ENCODE peak calls at places on chromosomes 2 and 18, in seven cellular contexts. V is gastrocnemius medialis, W is SK-N-SH, B is lower lobe of right lung, D is cardiac muscle cell, N is ovary, E is left ventricle myocardium inferior. A is an unnamed sample.

GRCh38 chr18:79949571-79950439 is 1.6 kb downstream of the SLC66A2 start:
- DNase-seq in V (no peak), W (no peak), B (peak), D (no peak), N (peak), E (peak), A (no peak)

GRCh38 chr2:168430431-168430830 is 25.6 kb upstream of the CERS6 start:
- DNase-seq in V (no peak), W (no peak), B (no peak), D (no peak), N (no peak), E (no peak), A (no peak)

GRCh38 chr18:3511980-3512379 is 62.0 kb downstream of the TGIF1 start:
- DNase-seq in V (no peak), W (peak), B (no peak), D (no peak), N (no peak), E (no peak), A (peak)

GRCh38 chr2:36698978-36699377 is 2.5 kb downstream of the VIT start:
- DNase-seq in V (peak), W (no peak), B (no peak), D (no peak), N (no peak), E (no peak), A (peak)

GRCh38 chr2:173181982-173182381 is 106.3 kb downstream of the MAP3K20 start:
- DNase-seq in V (no peak), W (no peak), B (no peak), D (no peak), N (no peak), E (no peak), A (no peak)

GRCh38 chr2:160700006-160700405 is 206.4 kb upstream of the RBMS1 start:
- DNase-seq in V (no peak), W (no peak), B (no peak), D (no peak), N (no peak), E (no peak), A (no peak)

GRCh38 chr2:182952741-182953450 is 85.4 kb downstream of the NCKAP1 start:
- DNase-seq in V (no peak), W (no peak), B (no peak), D (no peak), N (no peak), E (no peak), A (peak)

GRCh38 chr2:57711991-57712390 is 334.6 kb upstream of the VRK2 start:
- DNase-seq in V (no peak), W (no peak), B (no peak), D (no peak), N (no peak), E (no peak), A (no peak)

GRCh38 chr2:57859755-57860154 is 186.9 kb upstream of the VRK2 start:
- DNase-seq in V (no peak), W (no peak), B (no peak), D (no peak), N (no peak), E (no peak), A (no peak)

GRCh38 chr2:53033416-53033815 is 734.2 kb upstream of the CHAC2 start:
- DNase-seq in V (no peak), W (no peak), B (no peak), D (no peak), N (no peak), E (no peak), A (no peak)

GRCh38 chr18:77063256-77063655 is 69.3 kb downstream of the MBP start:
- DNase-seq in V (no peak), W (no peak), B (peak), D (no peak), N (no peak), E (no peak), A (peak)

GRCh38 chr2:132909427-132909826 is 239.4 kb upstream of the LYPD1 start:
- DNase-seq in V (no peak), W (no peak), B (no peak), D (no peak), N (no peak), E (no peak), A (peak)

GRCh38 chr18:51153659-51154371 is 43.7 kb downstream of the MEX3C start:
- DNase-seq in V (no peak), W (peak), B (no peak), D (no peak), N (no peak), E (no peak), A (no peak)

GRCh38 chr2:44349506-44349905 is 11.8 kb downstream of the PREPL start:
- DNase-seq in V (no peak), W (no peak), B (no peak), D (no peak), N (no peak), E (no peak), A (no peak)

GRCh38 chr2:152525277-152525838 is 190.4 kb downstream of the FMNL2 start:
- DNase-seq in V (no peak), W (no peak), B (no peak), D (no peak), N (no peak), E (no peak), A (peak)

GRCh38 chr18:10304853-10305252 is 149.6 kb upstream of the APCDD1 start:
- DNase-seq in V (peak), W (no peak), B (no peak), D (no peak), N (no peak), E (no peak), A (peak)

GRCh38 chr2:200090683-200091082 is 135.3 kb downstream of the MAIP1 start:
- DNase-seq in V (no peak), W (no peak), B (no peak), D (no peak), N (no peak), E (no peak), A (no peak)

GRCh38 chr2:200089756-200090109 is 134.4 kb downstream of the MAIP1 start:
- DNase-seq in V (no peak), W (no peak), B (no peak), D (no peak), N (no peak), E (no peak), A (no peak)

GRCh38 chr2:200089040-200089755 is 133.8 kb downstream of the MAIP1 start:
- DNase-seq in V (no peak), W (no peak), B (no peak), D (no peak), N (no peak), E (no peak), A (no peak)

GRCh38 chr2:200086911-200087310 is 131.5 kb downstream of the MAIP1 start:
- DNase-seq in V (no peak), W (no peak), B (no peak), D (no peak), N (no peak), E (no peak), A (no peak)

GRCh38 chr2:200087451-200087850 is 132.1 kb downstream of the MAIP1 start:
- DNase-seq in V (no peak), W (no peak), B (no peak), D (no peak), N (no peak), E (no peak), A (no peak)
- H3K4me3 ChIP-seq in V (no peak), W (no peak), B (no peak), D (no peak), N (no peak), E (no peak), A (no peak)

GRCh38 chr2:54949431-54949830 is 100.8 kb downstream of the RTN4 start:
- DNase-seq in V (no peak), W (no peak), B (no peak), D (no peak), N (no peak), E (no peak), A (no peak)
- TF ChIP-seq CTCF in V (no peak), W (no peak), B (no peak), D (no peak), N (no peak), E (no peak), A (no peak)

DNA sequence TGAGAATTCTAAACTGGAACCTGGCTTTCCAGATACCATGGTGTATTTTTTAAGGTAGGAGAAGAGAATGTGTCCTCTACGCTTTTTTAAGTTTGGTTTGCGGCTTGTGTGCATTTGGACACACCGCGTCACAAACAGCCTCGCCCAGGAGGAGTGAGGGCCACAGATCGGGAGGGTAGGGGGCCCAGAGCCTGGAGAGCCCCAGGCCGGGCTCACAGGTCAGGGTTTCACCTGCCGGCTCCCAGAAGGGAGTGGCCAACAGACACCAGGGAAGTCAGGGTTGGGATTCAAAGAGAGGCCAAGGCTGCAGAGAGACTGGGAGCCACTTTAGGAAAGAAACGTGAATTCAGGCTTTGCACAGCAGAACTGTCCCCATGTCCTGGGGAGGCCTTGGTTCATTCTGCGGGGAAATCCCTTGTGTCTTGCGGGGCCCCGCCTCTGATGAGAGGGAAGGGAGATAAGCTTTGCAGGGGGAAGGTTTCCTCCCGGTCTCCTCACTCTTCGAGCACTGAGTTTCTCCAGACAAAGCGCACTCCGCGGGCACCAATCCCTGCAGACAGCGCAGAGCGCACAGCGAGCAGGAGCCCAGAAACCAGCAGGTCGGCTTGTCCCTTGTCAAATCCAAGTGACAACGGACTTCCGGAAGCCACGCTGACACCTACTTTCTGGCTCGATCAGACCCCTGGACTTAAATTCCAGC is 2.0 kb upstream of the TUBB6 start:
- DNase-seq in V (no peak), W (no peak), B (no peak), D (peak), N (no peak), E (no peak), A (no peak)
- H3K4me3 ChIP-seq in V (no peak), W (no peak), B (no peak), D (no peak), N (no peak), E (peak), A (no peak)

DNA sequence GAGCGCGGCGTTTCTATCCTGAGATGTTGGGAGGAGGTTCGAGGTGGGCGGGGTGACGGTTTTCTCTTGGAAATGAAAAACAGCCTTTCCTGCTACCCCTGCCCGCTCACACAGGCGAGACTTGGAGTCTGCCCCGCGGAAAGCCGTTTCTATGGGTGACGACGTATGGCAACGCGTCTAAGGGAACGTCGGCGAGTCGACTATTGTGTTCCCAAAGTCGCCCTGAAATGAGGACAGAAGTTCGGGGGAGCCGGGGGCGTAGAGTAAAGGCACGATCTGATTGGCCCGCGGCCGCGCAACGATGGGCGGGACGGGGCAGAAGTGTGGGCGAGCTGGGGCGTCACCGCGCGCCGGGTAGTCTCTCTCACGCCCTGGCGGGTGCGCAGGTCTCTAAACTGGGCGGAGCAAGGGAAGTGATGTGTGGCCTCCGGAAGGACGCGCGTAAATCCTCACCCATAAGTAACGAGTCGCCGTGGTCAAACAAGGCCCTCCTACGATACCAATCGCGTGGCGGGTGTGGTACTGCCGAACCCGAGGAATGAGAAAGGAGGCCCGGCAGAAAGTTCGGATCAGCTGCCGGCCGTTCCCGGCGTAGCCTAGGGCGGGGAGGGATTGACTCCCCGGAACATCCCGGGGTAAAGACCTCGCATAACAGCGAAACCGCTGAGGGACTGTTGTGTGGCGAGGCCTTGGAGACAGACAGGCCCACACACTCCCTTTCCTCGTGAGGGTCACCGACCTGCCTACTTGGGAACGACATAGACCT is 89.6 kb downstream of the FAM161A start:
- DNase-seq in V (peak), W (peak), B (peak), D (peak), N (peak), E (peak), A (peak)
- TF ChIP-seq CTCF in V (no peak), W (no peak), B (no peak), D (no peak), N (no peak), E (no peak), A (no peak)

GRCh38 chr2:74458957-74459290 is 686 bp downstream of the WBP1 start:
- DNase-seq in V (no peak), W (peak), B (no peak), D (no peak), N (no peak), E (no peak), A (no peak)

GRCh38 chr2:74458132-74458956 is at the start of gene WBP1:
- DNase-seq in V (peak), W (peak), B (peak), D (peak), N (peak), E (peak), A (peak)

GRCh38 chr2:74461187-74462053 is 3.2 kb downstream of the WBP1 start:
- DNase-seq in V (no peak), W (peak), B (no peak), D (peak), N (no peak), E (no peak), A (no peak)

GRCh38 chr2:74457549-74458131 is 598 bp upstream of the WBP1 start:
- DNase-seq in V (no peak), W (peak), B (peak), D (peak), N (peak), E (peak), A (peak)

DNA sequence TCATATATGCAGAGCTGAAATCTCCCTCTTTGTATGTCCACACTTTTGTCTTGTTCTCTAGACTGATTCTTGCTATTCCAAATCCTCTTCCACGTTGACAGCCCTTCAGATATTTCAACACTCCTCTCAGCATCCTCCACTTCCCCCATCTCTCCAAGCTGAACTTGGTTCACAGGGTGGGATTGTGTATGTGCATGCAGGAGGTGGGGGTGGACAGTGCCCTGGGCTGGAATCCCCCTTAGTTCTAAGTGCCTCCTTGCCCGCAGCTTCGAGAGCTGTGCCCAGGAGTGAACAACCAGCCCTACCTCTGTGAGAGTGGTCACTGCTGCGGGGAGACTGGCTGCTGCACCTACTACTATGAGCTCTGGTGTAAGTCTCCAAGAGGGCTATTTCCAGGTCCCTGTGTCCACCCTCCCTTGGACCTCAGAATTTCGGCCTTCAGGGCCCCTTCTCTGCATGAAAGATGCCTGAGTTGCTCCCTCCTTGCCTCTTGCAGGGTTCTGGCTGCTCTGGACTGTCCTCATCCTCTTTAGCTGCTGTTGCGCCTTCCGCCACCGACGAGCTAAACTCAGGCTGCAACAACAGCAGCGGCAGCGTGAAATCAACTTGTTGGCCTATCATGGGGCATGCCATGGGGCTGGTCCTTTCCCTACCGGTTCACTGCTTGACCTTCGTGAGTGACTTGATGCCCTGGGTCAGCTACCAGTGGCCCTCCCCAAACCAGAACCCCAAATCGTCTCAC is 1.3 kb downstream of the WBP1 start:
- DNase-seq in V (no peak), W (no peak), B (no peak), D (no peak), N (no peak), E (no peak), A (no peak)
- H3K4me3 ChIP-seq in V (no peak), W (peak), B (peak), D (peak), N (no peak), E (peak), A (peak)

DNA sequence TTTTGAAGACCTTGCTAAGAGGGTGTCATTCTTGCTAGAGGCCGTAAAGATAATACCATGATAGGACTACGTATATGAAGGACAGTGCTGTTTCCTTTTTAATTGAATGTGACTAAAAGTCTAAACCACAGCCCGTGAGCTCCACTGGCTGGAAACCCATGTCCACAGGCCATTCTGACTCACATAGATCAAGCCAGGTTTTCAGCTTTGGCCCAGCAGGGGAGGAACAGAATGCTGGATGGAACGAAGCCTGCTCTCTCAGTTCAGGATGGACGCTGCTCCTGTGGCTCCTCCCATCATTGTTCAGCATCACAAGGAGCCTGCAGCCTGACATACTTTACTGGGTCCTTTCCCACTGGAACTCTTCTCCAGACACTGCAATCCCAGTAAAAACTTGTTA is 47.6 kb downstream of the ALPK2 start:
- DNase-seq in V (no peak), W (no peak), B (no peak), D (peak), N (no peak), E (no peak), A (peak)
- TF ChIP-seq CTCF in V (no peak), W (no peak), B (no peak), D (peak), N (no peak), E (no peak), A (no peak)

GRCh38 chr2:85784474-85784986 is 30.7 kb downstream of the ATOH8 start:
- DNase-seq in V (no peak), W (no peak), B (no peak), D (no peak), N (no peak), E (no peak), A (no peak)

GRCh38 chr2:85786444-85786843 is 32.7 kb downstream of the ATOH8 start:
- DNase-seq in V (no peak), W (no peak), B (no peak), D (no peak), N (no peak), E (no peak), A (no peak)

GRCh38 chr2:85785027-85785822 is 31.4 kb downstream of the ATOH8 start:
- DNase-seq in V (no peak), W (no peak), B (peak), D (no peak), N (peak), E (no peak), A (no peak)

GRCh38 chr2:85786865-85787264 is 33.1 kb downstream of the ATOH8 start:
- DNase-seq in V (no peak), W (no peak), B (no peak), D (no peak), N (no peak), E (no peak), A (no peak)

DNA sequence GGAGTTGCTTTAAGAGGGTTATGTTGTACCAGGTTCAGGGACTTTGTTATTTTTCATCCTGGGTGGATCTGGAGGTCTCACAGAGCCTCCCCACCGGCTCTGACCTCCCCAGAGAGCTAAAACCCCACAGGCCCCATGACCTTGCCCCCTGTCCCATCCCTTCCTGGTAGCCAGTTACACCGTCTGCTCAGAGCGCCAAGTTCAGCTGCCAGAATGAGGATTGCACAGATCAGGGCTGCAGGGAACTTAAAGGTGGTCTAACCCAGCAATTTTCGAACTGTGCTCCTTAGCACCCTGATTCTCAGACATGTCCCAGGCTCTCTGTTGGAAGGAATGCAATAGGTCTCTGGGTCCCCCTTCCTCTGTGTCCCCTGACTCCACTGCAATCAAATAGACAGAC is 32.1 kb downstream of the ATOH8 start:
- DNase-seq in V (no peak), W (no peak), B (no peak), D (no peak), N (no peak), E (no peak), A (no peak)
- H3K4me3 ChIP-seq in V (no peak), W (no peak), B (no peak), D (no peak), N (no peak), E (peak), A (no peak)

A was measured in epithelial cell of esophagus.